ENCODE peak calls at places on chromosomes 16 and 17, in nine cellular contexts. P, Z, K, G, J, C, A, I and S are unnamed samples.

GRCh38 chr17:75032896-75033294 is 13.9 kb downstream of the ATP5PD start:
- DNase-seq in P (no peak), Z (no peak), K (no peak), G (peak; percentile 44), J (peak; percentile 48), C (peak; percentile 15), A (peak; percentile 23), I (no peak), S (peak; percentile 51)

GRCh38 chr17:78997231-78997741 is 12.3 kb downstream of the CANT1 start:
- DNase-seq in P (no peak), Z (no peak), K (no peak), G (no peak), J (no peak), C (no peak), A (no peak), I (no peak), S (no peak)

GRCh38 chr16:935684-936083 is 35.1 kb downstream of the LMF1 start:
- DNase-seq in P (no peak), Z (no peak), K (no peak), G (no peak), J (no peak), C (no peak), A (no peak), I (no peak), S (no peak)

GRCh38 chr16:8694795-8695194 is 20.4 kb downstream of the ABAT start:
- DNase-seq in P (no peak), Z (no peak), K (no peak), G (no peak), J (no peak), C (no peak), A (no peak), I (no peak), S (no peak)

GRCh38 chr16:81035398-81035974 is at the start of gene ATMIN:
- DNase-seq in P (peak; percentile 84), Z (peak; percentile 93), K (peak; percentile 86), G (peak; percentile 78), J (peak; percentile 85), C (peak; percentile 67), A (peak; percentile 93), I (peak; percentile 82), S (peak; percentile 69)

GRCh38 chr17:31425646-31426045 is 34.2 kb downstream of the RAB11FIP4 start:
- DNase-seq in P (no peak), Z (no peak), K (no peak), G (no peak), J (no peak), C (no peak), A (peak; percentile 49), I (no peak), S (no peak)

GRCh38 chr17:34071891-34072420 is 183.1 kb upstream of the CCL2 start:
- DNase-seq in P (no peak), Z (no peak), K (no peak), G (no peak), J (no peak), C (no peak), A (no peak), I (no peak), S (no peak)

GRCh38 chr17:9217151-9218067 is 196.1 kb downstream of the NTN1 start:
- DNase-seq in P (peak; percentile 66), Z (no peak), K (no peak), G (peak; percentile 48), J (no peak), C (peak; percentile 90), A (no peak), I (no peak), S (no peak)

GRCh38 chr16:82031116-82032084 is 3.7 kb upstream of the HSD17B2 start:
- DNase-seq in P (peak; percentile 86), Z (peak; percentile 44), K (no peak), G (peak; percentile 80), J (peak; percentile 64), C (peak; percentile 55), A (no peak), I (peak; percentile 28), S (peak; percentile 69)

GRCh38 chr16:22270525-22270924 is 26.7 kb upstream of the POLR3E start:
- DNase-seq in P (no peak), Z (no peak), K (no peak), G (no peak), J (no peak), C (no peak), A (no peak), I (no peak), S (no peak)

GRCh38 chr17:50133028-50133768 is 3.2 kb upstream of the SAMD14 start:
- DNase-seq in P (peak; percentile 43), Z (peak; percentile 94), K (no peak), G (peak; percentile 51), J (peak; percentile 67), C (peak; percentile 43), A (peak; percentile 71), I (no peak), S (no peak)

GRCh38 chr16:23691483-23692189 is 12.9 kb downstream of the PLK1 start:
- DNase-seq in P (no peak), Z (peak; percentile 64), K (no peak), G (peak; percentile 44), J (peak; percentile 25), C (peak; percentile 23), A (no peak), I (no peak), S (no peak)

GRCh38 chr16:2769675-2770056 is 7.4 kb downstream of the ELOB start:
- DNase-seq in P (peak; percentile 78), Z (no peak), K (no peak), G (no peak), J (peak; percentile 41), C (peak; percentile 92), A (no peak), I (no peak), S (no peak)

GRCh38 chr17:36592316-36592710 is 634 bp downstream of the DHRS11 start:
- DNase-seq in P (no peak), Z (no peak), K (no peak), G (peak; percentile 28), J (no peak), C (no peak), A (peak; percentile 25), I (peak; percentile 21), S (peak; percentile 42)

GRCh38 chr16:29877266-29877961 is 14.4 kb upstream of the CDIPT start:
- DNase-seq in P (peak; percentile 16), Z (peak; percentile 56), K (peak; percentile 20), G (peak; percentile 61), J (peak; percentile 63), C (peak; percentile 50), A (no peak), I (peak; percentile 46), S (peak; percentile 38)

GRCh38 chr17:82153745-82154375 is 55.8 kb upstream of the FASN start:
- DNase-seq in P (peak; percentile 72), Z (peak; percentile 81), K (peak; percentile 69), G (peak; percentile 41), J (peak; percentile 78), C (peak; percentile 69), A (peak; percentile 78), I (peak; percentile 88), S (peak; percentile 55)

GRCh38 chr16:83717814-83718213 is 90.0 kb upstream of the HSBP1 start:
- DNase-seq in P (no peak), Z (peak; percentile 35), K (no peak), G (peak; percentile 95), J (no peak), C (peak; percentile 25), A (no peak), I (no peak), S (no peak)

GRCh38 chr16:19393226-19394074 is 24.2 kb upstream of the TMC5 start:
- DNase-seq in P (peak; percentile 81), Z (no peak), K (no peak), G (peak; percentile 72), J (peak; percentile 90), C (peak; percentile 27), A (no peak), I (peak; percentile 42), S (peak; percentile 64)

GRCh38 chr17:81956607-81957589 is 4.1 kb downstream of the NOTUM start:
- DNase-seq in P (no peak), Z (no peak), K (no peak), G (no peak), J (no peak), C (no peak), A (no peak), I (no peak), S (no peak)

GRCh38 chr16:23258919-23259237 is 43.2 kb upstream of the SCNN1B start:
- DNase-seq in P (no peak), Z (no peak), K (no peak), G (no peak), J (no peak), C (no peak), A (no peak), I (no peak), S (no peak)

GRCh38 chr16:67995423-67995822 is 3.9 kb downstream of the DPEP2 start:
- DNase-seq in P (no peak), Z (no peak), K (no peak), G (no peak), J (no peak), C (peak; percentile 17), A (no peak), I (no peak), S (no peak)

GRCh38 chr16:2535644-2536021 is 2.2 kb upstream of the PDPK1 start:
- DNase-seq in P (peak; percentile 70), Z (no peak), K (no peak), G (peak; percentile 50), J (peak; percentile 1), C (peak; percentile 96), A (no peak), I (no peak), S (no peak)

GRCh38 chr16:24174504-24174903 is 81.6 kb upstream of the CACNG3 start:
- DNase-seq in P (no peak), Z (no peak), K (no peak), G (no peak), J (no peak), C (no peak), A (no peak), I (no peak), S (no peak)

GRCh38 chr17:56141046-56141839 is 12.0 kb upstream of the ANKFN1 start:
- DNase-seq in P (no peak), Z (no peak), K (no peak), G (no peak), J (no peak), C (peak; percentile 87), A (no peak), I (no peak), S (no peak)

GRCh38 chr16:81731636-81732035 is 47.5 kb upstream of the PLCG2 start:
- DNase-seq in P (no peak), Z (no peak), K (no peak), G (no peak), J (no peak), C (no peak), A (no peak), I (no peak), S (no peak)

GRCh38 chr17:77375917-77376651 is 235.3 kb downstream of the SEC14L1 start:
- DNase-seq in P (peak; percentile 89), Z (no peak), K (peak; percentile 56), G (no peak), J (no peak), C (peak; percentile 91), A (no peak), I (no peak), S (no peak)

GRCh38 chr17:59634632-59635561 is 15.2 kb downstream of the CLTC start:
- DNase-seq in P (peak; percentile 51), Z (no peak), K (no peak), G (no peak), J (no peak), C (no peak), A (no peak), I (no peak), S (no peak)

GRCh38 chr17:3400008-3400407 is 1.8 kb upstream of the OR1E1 start:
- DNase-seq in P (peak; percentile 2), Z (no peak), K (no peak), G (no peak), J (no peak), C (no peak), A (no peak), I (no peak), S (no peak)

GRCh38 chr16:50251375-50252081 is 14.8 kb upstream of the ADCY7 start:
- DNase-seq in P (peak; percentile 92), Z (peak; percentile 75), K (no peak), G (peak; percentile 84), J (no peak), C (peak; percentile 94), A (no peak), I (no peak), S (peak; percentile 29)

GRCh38 chr16:17633146-17633966 is 162.6 kb upstream of the XYLT1 start:
- DNase-seq in P (no peak), Z (no peak), K (no peak), G (no peak), J (no peak), C (peak; percentile 5), A (no peak), I (no peak), S (no peak)

GRCh38 chr16:11076259-11077018 is 132.1 kb downstream of the CLEC16A start:
- DNase-seq in P (peak; percentile 55), Z (no peak), K (no peak), G (no peak), J (no peak), C (no peak), A (no peak), I (peak; percentile 53), S (no peak)